ENCODE peak calls at places on chromosomes 11 and 22, in six cellular contexts. I is IMR-90, T is trophoblast cell, C is mesenchymal stem cell, L is H1, H is H9. K is an unnamed sample.

GRCh38 chr11:504994-505344 is 2.1 kb downstream of the RNH1 start:
- DNase-seq in I (no peak), T (no peak), C (no peak), L (no peak), H (no peak), K (no peak)

GRCh38 chr11:554824-555499 is 5.6 kb downstream of the LMNTD2 start:
- DNase-seq in I (no peak), T (peak), C (peak), L (peak), H (peak), K (peak)

GRCh38 chr11:11268706-11269105 is 84.3 kb downstream of the CSNK2A3 start:
- DNase-seq in I (no peak), T (no peak), C (no peak), L (no peak), H (no peak), K (no peak)

GRCh38 chr22:43077121-43077877 is 11.9 kb downstream of the TTLL1 start:
- DNase-seq in I (no peak), T (no peak), C (no peak), L (no peak), H (no peak), K (no peak)

GRCh38 chr22:25709758-25710157 is 32.2 kb upstream of the MYO18B start:
- DNase-seq in I (no peak), T (peak), C (no peak), L (no peak), H (no peak), K (no peak)

GRCh38 chr11:123431619-123432018 is 1.6 kb downstream of the GRAMD1B start:
- DNase-seq in I (peak), T (no peak), C (no peak), L (no peak), H (no peak), K (no peak)

GRCh38 chr11:94675239-94675638 is 92.9 kb upstream of the AMOTL1 start:
- DNase-seq in I (no peak), T (no peak), C (no peak), L (no peak), H (no peak), K (no peak)

GRCh38 chr11:62336949-62337681 is at the start of gene ASRGL1:
- DNase-seq in I (peak), T (peak), C (peak), L (peak), H (peak), K (peak)

GRCh38 chr22:20752104-20752741 is 21.7 kb upstream of the SERPIND1 start:
- DNase-seq in I (no peak), T (no peak), C (no peak), L (no peak), H (no peak), K (no peak)

GRCh38 chr11:116607027-116607426 is 165.8 kb downstream of the BUD13 start:
- DNase-seq in I (no peak), T (no peak), C (no peak), L (no peak), H (no peak), K (no peak)

GRCh38 chr11:109968299-109968698 is 124.9 kb upstream of the ZC3H12C start:
- DNase-seq in I (no peak), T (no peak), C (no peak), L (no peak), H (no peak), K (no peak)

GRCh38 chr22:30400159-30400558 is 3.3 kb downstream of the SEC14L2 start:
- DNase-seq in I (no peak), T (peak), C (no peak), L (no peak), H (no peak), K (no peak)

GRCh38 chr11:75740681-75741080 is 23.0 kb downstream of the MOGAT2 start:
- DNase-seq in I (no peak), T (no peak), C (no peak), L (no peak), H (no peak), K (no peak)

GRCh38 chr11:113629562-113629961 is 76.5 kb downstream of the TMPRSS5 start:
- DNase-seq in I (no peak), T (no peak), C (no peak), L (no peak), H (no peak), K (no peak)

GRCh38 chr11:70528046-70528793 is 129.9 kb downstream of the CTTN start:
- DNase-seq in I (no peak), T (no peak), C (no peak), L (no peak), H (peak), K (no peak)

GRCh38 chr11:94623120-94623735 is 56.1 kb downstream of the PIWIL4 start:
- DNase-seq in I (peak), T (peak), C (peak), L (peak), H (peak), K (peak)

GRCh38 chr11:131817701-131818188 is 447.3 kb downstream of the NTM start:
- DNase-seq in I (no peak), T (no peak), C (no peak), L (no peak), H (no peak), K (no peak)

GRCh38 chr11:70068345-70068744 is 9.8 kb upstream of the ANO1 start:
- DNase-seq in I (no peak), T (no peak), C (no peak), L (no peak), H (peak), K (no peak)

GRCh38 chr11:5992604-5993251 is 5.9 kb upstream of the OR52L1 start:
- DNase-seq in I (peak), T (peak), C (peak), L (no peak), H (no peak), K (peak)

GRCh38 chr11:44775366-44776356 is 48.9 kb downstream of the TSPAN18 start:
- DNase-seq in I (peak), T (peak), C (peak), L (no peak), H (peak), K (peak)

GRCh38 chr11:77252555-77253270 is 48.8 kb downstream of the GDPD4 start:
- DNase-seq in I (no peak), T (no peak), C (no peak), L (no peak), H (no peak), K (no peak)

GRCh38 chr11:19080579-19080993 is 20.1 kb upstream of the MRGPRX2 start:
- DNase-seq in I (peak), T (peak), C (peak), L (no peak), H (no peak), K (no peak)

GRCh38 chr11:2868604-2869526 is 16.7 kb downstream of the CDKN1C start:
- DNase-seq in I (no peak), T (no peak), C (no peak), L (no peak), H (no peak), K (no peak)

GRCh38 chr22:39990688-39991087 is 4.1 kb upstream of the FAM83F start:
- DNase-seq in I (no peak), T (no peak), C (no peak), L (no peak), H (no peak), K (no peak)

GRCh38 chr11:34652191-34652958 is 31.5 kb downstream of the EHF start:
- DNase-seq in I (peak), T (no peak), C (no peak), L (no peak), H (no peak), K (no peak)
- H2AFZ ChIP-seq in I (peak), T (no peak), C (no peak), L (no peak), H (no peak), K (no peak)

DNA sequence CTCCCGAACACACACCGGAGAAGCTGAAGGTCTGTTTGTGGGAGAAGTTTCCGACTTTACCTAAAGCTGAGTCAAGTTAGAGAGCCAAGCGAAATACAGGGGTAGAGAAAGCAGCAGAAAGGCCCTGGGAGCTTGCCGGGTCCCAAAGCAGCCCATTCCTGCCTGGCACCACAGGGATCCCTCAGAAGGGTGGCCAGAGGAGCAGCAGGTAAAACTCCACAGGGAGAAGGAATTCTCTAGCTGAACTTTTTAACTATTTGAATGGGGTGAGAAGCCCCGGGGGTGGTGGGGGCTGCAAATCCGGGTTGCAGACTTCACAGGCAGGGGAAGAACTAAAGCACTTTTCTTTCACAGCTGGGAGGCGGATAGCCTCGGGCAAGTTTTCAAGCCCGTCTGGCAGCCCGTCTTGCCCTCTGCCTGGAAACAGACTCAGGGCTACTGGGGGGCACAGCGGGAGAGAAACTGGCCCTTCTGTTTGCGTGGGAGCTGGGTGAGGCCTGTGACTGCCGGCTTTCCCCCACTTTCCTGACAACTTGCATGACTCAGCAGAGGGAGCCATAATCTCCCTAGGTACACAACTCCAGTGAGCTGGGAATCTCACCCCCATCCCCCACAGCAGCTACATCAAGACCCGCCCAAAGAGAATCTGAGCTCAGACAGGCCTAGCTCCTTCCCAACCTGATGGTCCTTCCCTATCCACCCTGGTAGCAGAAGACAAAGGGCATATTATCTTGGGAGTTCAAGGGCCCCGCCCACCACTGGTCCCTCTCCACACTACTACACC is 311.0 kb downstream of the SBF2 start:
- DNase-seq in I (peak), T (peak), C (no peak), L (peak), H (peak), K (no peak)
- H2BK120ac ChIP-seq in I (peak), T (no peak), C (no peak), L (no peak), H (no peak), K (no peak)

DNA sequence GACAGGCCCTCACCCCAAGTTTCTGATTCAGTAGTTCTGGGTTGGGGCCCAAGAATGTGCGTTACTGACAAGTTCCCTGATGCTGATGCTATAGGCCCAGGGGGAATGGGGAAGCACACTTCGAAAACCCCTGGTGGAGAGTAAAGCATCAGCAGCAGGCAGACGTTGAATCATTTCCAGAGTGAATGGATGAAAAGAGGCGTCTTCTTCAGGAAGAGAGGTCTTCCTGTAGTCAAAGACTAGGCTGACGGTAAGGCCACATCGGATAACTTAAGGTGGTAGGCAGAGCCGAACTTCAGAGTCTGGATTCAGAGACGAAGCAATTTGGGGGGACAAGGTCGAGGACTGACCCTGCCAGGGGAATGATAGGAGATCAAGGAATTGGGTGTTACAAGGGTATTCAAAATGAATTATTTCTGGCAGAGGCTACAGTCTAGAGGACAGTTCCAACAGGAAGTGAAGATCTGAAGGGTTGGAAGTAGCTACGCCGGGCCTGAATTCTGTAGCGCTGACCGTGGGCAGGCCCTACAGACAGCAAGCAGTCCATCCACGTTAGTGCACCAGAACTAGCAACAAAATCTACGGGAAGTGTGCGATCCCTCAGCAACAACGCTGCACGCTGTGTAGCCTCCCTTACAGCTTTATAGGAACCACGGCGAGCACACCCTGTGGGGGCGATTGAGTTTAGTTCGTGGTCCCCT is 862 bp upstream of the CENATAC start:
- DNase-seq in I (peak), T (peak), C (peak), L (no peak), H (peak), K (no peak)
- H2AFZ ChIP-seq in I (peak), T (peak), C (peak), L (peak), H (no peak), K (peak)

DNA sequence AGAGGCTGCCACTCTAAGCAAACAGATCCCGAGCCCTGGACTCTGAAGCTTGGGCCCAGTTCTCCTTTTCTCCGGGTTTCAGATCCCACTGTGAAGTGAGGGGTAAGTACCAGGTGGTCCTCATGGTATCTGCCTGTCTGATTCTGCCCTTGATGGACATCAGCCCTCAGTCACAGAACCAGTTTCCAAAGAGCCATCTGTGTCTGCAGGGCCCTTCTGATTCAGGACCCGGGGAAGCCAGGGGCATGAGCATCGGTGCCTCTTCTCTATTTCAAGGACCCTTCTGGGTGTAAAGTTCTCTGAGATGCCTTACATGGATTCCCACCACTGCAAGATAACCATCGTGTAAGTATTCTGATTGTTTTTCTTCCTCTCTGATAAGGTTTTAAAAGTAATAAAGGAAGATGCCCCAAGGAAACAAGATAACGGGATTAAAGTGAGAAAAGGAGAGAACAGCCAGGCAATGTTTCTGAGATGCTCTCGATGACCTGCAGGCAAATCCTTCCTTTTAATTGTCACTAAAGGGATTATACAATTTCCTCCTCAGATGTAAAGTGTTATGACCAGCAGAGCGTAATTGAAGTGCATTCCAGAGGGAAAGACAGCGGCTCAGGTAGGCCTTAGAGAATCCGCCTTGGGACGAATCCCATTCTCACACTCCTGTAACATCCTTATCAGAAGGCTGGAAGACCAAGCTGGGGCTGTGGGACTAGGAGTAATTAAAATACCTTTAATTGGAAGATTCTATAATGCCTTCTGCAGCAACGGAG is 924.3 kb downstream of the TBC1D22A start:
- DNase-seq in I (no peak), T (no peak), C (no peak), L (no peak), H (no peak), K (no peak)
- H2BK120ac ChIP-seq in I (no peak), T (no peak), C (no peak), L (no peak), H (no peak), K (no peak)

DNA sequence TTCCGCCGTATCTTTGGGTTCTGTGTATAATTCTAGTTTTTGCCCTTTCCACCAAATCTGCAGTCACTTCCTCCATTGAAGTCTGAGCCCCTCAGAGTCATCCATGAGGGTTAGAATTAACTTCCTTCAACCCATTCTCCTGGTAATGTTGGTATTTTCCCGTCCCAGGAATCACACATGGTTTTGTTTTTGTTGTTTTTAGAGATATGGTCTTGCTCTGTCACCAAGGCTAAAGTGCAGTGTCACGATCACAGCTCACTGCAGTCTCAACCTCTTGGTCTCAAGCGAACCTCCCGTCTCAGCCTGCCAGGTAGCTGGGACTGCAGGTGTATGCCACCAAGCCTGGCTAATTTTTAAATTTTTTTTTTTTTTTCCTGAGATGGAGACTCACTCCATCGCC is 18.7 kb downstream of the ZBED4 start:
- DNase-seq in I (no peak), T (no peak), C (no peak), L (no peak), H (no peak), K (no peak)
- H2AFZ ChIP-seq in I (no peak), T (no peak), C (no peak), L (no peak), H (no peak), K (no peak)

DNA sequence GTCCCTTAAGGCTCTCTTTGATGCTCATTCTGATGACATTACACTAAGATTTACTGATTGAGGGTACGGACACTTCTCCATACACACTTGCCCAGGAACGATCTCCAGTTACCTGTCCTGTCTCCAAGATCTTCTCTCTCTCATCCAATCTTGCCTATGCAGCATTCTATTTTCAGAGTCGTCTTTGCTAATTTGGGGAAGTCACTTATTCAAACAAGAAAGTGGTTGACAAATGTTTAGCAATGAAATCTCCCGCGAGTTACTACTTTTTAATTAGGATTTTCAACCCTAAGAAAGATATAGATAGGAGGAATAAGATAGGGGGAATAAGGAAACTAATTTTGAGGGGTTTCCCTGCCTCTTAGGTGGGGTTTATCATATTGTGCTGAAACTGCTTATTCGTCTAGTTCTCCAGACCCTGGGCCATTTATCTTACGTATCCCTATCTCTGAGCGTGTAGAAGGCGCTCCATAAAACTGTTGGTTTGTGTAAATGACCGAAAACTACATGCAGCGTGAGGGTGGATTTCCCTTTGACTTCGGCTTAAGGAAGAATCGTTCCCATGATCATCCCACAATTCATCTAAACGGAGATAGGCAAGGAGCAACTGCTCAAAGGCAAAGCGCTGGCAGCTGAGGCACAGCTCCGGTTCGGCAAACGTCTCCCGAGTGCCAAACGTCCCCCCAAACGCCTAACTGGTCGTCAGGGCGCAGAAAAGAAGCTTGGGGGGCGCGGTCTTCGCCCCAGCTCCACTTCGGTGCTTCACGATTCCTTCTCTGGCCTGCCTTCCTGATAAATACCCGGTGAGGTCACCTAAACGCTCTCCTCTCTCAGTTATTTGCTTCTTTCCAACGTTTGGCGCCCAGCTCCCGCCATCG is 804 bp downstream of the APIP start:
- DNase-seq in I (peak), T (peak), C (peak), L (no peak), H (no peak), K (no peak)
- H2BK120ac ChIP-seq in I (peak), T (peak), C (peak), L (no peak), H (no peak), K (no peak)

GRCh38 chr22:34992672-34993071 is 73.3 kb upstream of the ISX start:
- DNase-seq in I (no peak), T (no peak), C (no peak), L (no peak), H (no peak), K (no peak)
- H2AFZ ChIP-seq in I (no peak), T (no peak), C (no peak), L (no peak), H (no peak), K (no peak)